ENCODE peak calls at places on chromosomes 13 and 19, in six cellular contexts. D is OCI-LY7, Q is upper lobe of left lung, I is cardiac fibroblast, Y is stomach, A is pancreas. K is an unnamed sample.

GRCh38 chr19:41883821-41884733 is 1.1 kb downstream of the ARHGEF1 start:
- DNase-seq in Q (peak; percentile 98), D (peak; percentile 98), Y (peak; percentile 97), I (peak; percentile 98), A (peak; percentile 95), K (peak; percentile 98)

GRCh38 chr13:37175996-37176395 is 70.5 kb upstream of the CSNK1A1L start:
- DNase-seq in A (no peak), I (peak; percentile 95), Q (no peak), Y (no peak), D (no peak), K (peak; percentile 97)

GRCh38 chr19:16013851-16014840 is 62.1 kb upstream of the TPM4 start:
- DNase-seq in Q (no peak), Y (no peak), I (no peak), A (no peak), D (no peak), K (no peak)

GRCh38 chr19:7979011-7979410 is 26.4 kb downstream of the ELAVL1 start:
- DNase-seq in Y (no peak), D (no peak), Q (no peak), A (no peak), I (no peak), K (no peak)

GRCh38 chr13:111559612-111560423 is 239.4 kb downstream of the TEX29 start:
- DNase-seq in A (no peak), Q (no peak), D (no peak), I (no peak), Y (no peak), K (no peak)

GRCh38 chr13:71663431-71663830 is 203.6 kb downstream of the DACH1 start:
- DNase-seq in A (no peak), I (no peak), D (no peak), Y (no peak), Q (no peak), K (no peak)

GRCh38 chr13:41229356-41229755 is 34.0 kb downstream of the MTRF1 start:
- DNase-seq in Y (no peak), Q (no peak), D (no peak), I (no peak), A (no peak), K (no peak)

GRCh38 chr19:47379398-47379938 is 30.4 kb downstream of the DHX34 start:
- DNase-seq in A (no peak), D (no peak), Y (no peak), I (no peak), Q (no peak), K (no peak)

GRCh38 chr13:32378012-32378411 is 49.9 kb downstream of the N4BP2L1 start:
- DNase-seq in A (no peak), Y (no peak), D (no peak), I (peak; percentile 22), Q (no peak), K (peak; percentile 13)

GRCh38 chr19:19540707-19541515 is 2.8 kb downstream of the CILP2 start:
- DNase-seq in I (peak; percentile 19), Q (peak; percentile 88), A (peak; percentile 55), D (peak; percentile 78), Y (peak; percentile 68), K (peak; percentile 50)
- H3K4me3 ChIP-seq in I (no peak overlapping the region), Q (peak overlapping the region; percentile 34), A (no peak overlapping the region), D (no peak overlapping the region), Y (peak overlapping the region; percentile 26), K (peak overlapping the region; percentile 24)

DNA sequence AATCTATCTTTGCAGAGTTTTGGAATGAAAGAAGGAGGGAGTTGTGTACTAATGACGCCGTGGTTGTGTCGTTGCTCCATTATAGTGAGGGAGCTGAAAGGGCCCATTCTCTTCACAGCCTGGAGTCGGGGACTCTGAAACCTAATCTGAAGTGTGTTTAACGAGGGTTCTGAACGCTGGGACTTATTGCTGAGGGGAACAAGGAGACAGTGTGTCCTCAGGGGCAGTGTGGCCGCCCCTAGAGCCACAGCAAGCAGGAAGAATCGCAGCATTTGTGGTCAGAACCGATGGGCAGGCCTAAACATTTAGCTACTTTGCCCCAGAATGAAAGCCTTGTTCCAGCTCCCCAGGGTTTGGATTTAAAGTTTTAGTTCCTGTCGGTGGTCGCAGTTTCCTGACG is 156.4 kb upstream of the RNF113B start:
- DNase-seq in Q (no peak), I (no peak), A (no peak), D (no peak), Y (no peak), K (no peak)
- TF ChIP-seq CTCF in Q (no peak), I (no peak), A (no peak), D (no peak), Y (no peak), K (no peak)

GRCh38 chr19:46015961-46016425 is 6.9 kb downstream of the PGLYRP1 start:
- DNase-seq in A (no peak), Q (peak; percentile 85), I (no peak), D (no peak), Y (no peak), K (no peak)
- H3K4me3 ChIP-seq in A (peak overlapping the region; percentile 57), Q (peak overlapping the region; percentile 65), I (peak overlapping the region; percentile 59), D (no peak overlapping the region), Y (peak overlapping the region; percentile 65), K (peak overlapping the region; percentile 51)

GRCh38 chr19:49502866-49503581 is 6.8 kb downstream of the RPS11 start:
- DNase-seq in I (peak; percentile 97), Y (peak; percentile 51), Q (no peak), D (peak; percentile 74), A (no peak), K (peak; percentile 88)
- TF ChIP-seq CTCF in I (peak; percentile 65), Y (peak; percentile 71), Q (peak; percentile 76), D (peak; percentile 80), A (no peak), K (peak; percentile 73)

GRCh38 chr19:17841371-17841809 is 6.4 kb downstream of the JAK3 start:
- DNase-seq in Y (peak; percentile 44), A (peak; percentile 43), I (no peak), D (no peak), Q (peak; percentile 86), K (no peak)
- H3K4me3 ChIP-seq in Y (peak overlapping the region; percentile 32), A (no peak overlapping the region), I (peak overlapping the region; percentile 37), D (no peak overlapping the region), Q (peak overlapping the region; percentile 26), K (peak overlapping the region; percentile 44)

DNA sequence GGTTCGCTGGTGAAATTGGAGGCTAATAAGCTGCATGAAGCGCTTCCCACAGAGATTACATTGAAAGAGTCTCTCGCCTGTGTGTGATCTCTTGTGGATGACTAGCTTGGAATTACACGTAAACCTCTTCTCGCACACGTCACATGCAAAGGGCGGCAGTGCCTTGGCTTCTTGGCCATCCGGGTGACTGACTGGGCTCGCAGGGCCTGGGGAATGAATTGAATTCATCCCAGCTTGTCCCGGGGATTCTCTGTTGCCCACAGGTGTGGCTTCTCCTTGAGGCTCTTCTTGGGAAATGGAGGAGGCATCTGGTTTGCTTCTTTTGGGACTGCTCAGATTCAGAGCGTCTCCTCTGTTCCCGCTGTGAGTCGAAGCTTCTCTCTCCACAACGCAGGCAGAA is 19.8 kb downstream of the ZSCAN5C start:
- DNase-seq in Y (no peak), I (no peak), A (no peak), D (no peak), Q (no peak), K (no peak)
- TF ChIP-seq CTCF in Y (no peak), I (no peak), A (no peak), D (peak; percentile 34), Q (no peak), K (no peak)

GRCh38 chr19:39248806-39249205 is at the start of gene IFNL4:
- DNase-seq in Q (no peak), D (no peak), Y (no peak), I (no peak), A (no peak), K (no peak)

GRCh38 chr19:39251081-39251480 is 2.4 kb upstream of the IFNL4 start:
- DNase-seq in Y (no peak), I (no peak), D (no peak), Q (no peak), A (no peak), K (no peak)

GRCh38 chr19:39252458-39252857 is 3.8 kb upstream of the IFNL4 start:
- DNase-seq in Y (no peak), I (no peak), A (no peak), D (no peak), Q (no peak), K (no peak)

GRCh38 chr19:39247701-39248664 is 673 bp downstream of the IFNL4 start:
- DNase-seq in D (no peak), Y (no peak), A (peak; percentile 29), I (no peak), Q (peak; percentile 87), K (no peak)

DNA sequence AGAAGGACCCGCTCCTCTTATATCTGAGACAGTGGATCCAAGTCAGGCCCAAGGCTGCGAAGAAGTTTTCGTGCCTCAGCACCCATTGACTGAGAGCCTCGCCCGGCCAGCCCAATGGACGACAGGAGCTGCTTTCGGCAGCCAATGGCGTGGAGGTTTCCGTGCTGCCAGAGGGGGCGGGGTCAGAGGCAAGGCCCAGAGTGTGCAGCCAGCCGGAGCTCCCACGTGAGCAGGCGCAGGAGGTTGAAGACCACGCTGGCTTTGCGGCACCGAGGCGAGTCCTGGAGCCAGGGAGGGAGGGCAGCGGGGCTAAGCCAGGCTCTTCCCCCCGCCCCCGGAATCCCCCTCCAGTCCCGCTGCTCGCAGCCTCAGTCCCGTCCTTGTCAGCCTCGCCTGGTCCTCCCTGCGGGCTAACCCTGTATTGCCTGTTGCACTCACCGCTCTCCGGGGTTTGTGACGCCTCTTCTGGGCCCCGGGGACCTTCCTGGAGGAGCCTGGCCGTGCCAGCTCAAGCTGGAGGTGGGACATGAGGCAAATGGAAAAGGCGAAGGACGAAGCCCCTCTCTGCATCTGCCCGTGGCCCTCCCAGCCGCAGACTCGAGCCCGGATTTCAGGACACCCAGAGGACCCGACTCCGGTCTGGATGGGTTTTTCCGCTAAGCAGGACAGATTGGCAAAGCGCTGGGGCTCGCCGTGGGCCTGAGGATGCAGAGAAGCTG is 1.5 kb downstream of the IFNL4 start:
- DNase-seq in I (peak; percentile 7), D (no peak), A (peak; percentile 40), Y (no peak), Q (peak; percentile 73), K (peak; percentile 18)
- H3K4me3 ChIP-seq in I (no peak overlapping the region), D (no peak overlapping the region), A (no peak overlapping the region), Y (no peak overlapping the region), Q (peak overlapping the region; percentile 5), K (no peak overlapping the region)

GRCh38 chr19:45592366-45592765 is 7.8 kb upstream of the OPA3 start:
- DNase-seq in A (no peak), I (no peak), Y (no peak), D (no peak), Q (no peak), K (no peak)

GRCh38 chr19:45589768-45590167 is 5.2 kb upstream of the OPA3 start:
- DNase-seq in A (no peak), I (no peak), Y (no peak), Q (no peak), D (no peak), K (no peak)

GRCh38 chr19:45590300-45591003 is 5.8 kb upstream of the OPA3 start:
- DNase-seq in Q (no peak), I (no peak), A (no peak), D (no peak), Y (no peak), K (no peak)

GRCh38 chr19:45591638-45592005 is 7.0 kb upstream of the OPA3 start:
- DNase-seq in Y (no peak), I (no peak), D (no peak), A (no peak), Q (peak; percentile 57), K (no peak)

DNA sequence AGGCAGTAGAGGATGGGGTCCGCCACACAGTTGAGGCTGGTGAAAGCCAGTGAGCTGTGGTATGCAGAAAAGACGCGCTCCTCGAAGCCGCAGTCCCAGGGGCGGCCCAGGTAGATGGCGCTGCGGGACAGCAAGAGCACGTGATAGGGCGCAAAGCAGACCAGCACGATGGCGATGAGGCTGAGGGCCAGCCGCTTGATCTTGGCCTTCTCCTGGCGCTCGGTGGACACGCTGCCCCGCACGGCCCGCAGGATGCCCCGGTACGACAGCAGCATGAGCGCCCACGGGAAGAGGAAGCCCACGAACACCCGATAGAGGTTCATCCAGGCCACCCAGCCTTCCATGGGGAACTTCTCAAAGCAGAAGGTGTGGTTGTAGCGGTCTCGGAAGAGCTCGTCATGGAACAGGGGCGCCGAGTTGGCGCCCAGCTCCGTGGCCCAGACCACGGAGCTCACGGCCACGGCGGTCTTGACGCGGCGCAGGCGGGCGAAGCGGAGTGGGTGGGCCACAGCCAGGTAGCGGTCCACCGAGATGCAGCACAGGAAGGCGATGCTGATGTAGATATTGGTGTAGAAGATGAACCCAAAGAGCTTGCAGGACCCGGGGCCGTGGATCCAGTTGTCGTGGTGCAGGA is 6.5 kb upstream of the OPA3 start:
- DNase-seq in Q (peak; percentile 85), I (no peak), D (peak; percentile 57), A (peak; percentile 65), Y (peak; percentile 77), K (peak; percentile 33)
- TF ChIP-seq CTCF in Q (peak; percentile 53), I (no peak), D (peak; percentile 71), A (no peak), Y (peak; percentile 43), K (peak; percentile 45)

K was measured in choroid plexus epithelial cell.